ENCODE peak calls at places on chromosomes 7 and 10, in five cellular contexts. Y is GM12878, D is K562, B is HCT116, H is HepG2. I is an unnamed sample.

GRCh38 chr7:18566829-18567228 is 71.3 kb downstream of the HDAC9 start:
- DNase-seq in Y (peak; percentile 25), D (no peak), B (no peak), H (no peak), I (no peak)

GRCh38 chr10:34178756-34179155 is 636.3 kb downstream of the PARD3 start:
- DNase-seq in Y (no peak), D (no peak), B (no peak), H (no peak), I (no peak)

GRCh38 chr10:30368065-30368718 is 19.1 kb upstream of the MTPAP start:
- DNase-seq in Y (no peak), D (no peak), B (no peak), H (no peak), I (no peak)

GRCh38 chr10:69479737-69480412 is 28.6 kb downstream of the TSPAN15 start:
- DNase-seq in Y (no peak), D (no peak), B (no peak), H (no peak), I (no peak)

GRCh38 chr7:128946936-128947830 is 9.5 kb downstream of the IRF5 start:
- DNase-seq in Y (no peak), D (peak; percentile 27), B (no peak), H (no peak), I (peak; percentile 43)

GRCh38 chr7:32869716-32870115 is 21.8 kb downstream of the KBTBD2 start:
- DNase-seq in Y (no peak), D (no peak), B (no peak), H (no peak), I (no peak)

GRCh38 chr7:21996641-21997040 is 50.9 kb upstream of the CDCA7L start:
- DNase-seq in Y (no peak), D (no peak), B (no peak), H (no peak), I (no peak)

GRCh38 chr7:79217468-79217867 is 236.0 kb downstream of the MAGI2 start:
- DNase-seq in Y (no peak), D (no peak), B (no peak), H (peak; percentile 56), I (no peak)

GRCh38 chr10:47425813-47426419 is 41.8 kb upstream of the ZNF488 start:
- DNase-seq in Y (no peak), D (no peak), B (no peak), H (no peak), I (no peak)

GRCh38 chr7:131945313-131945831 is 388.9 kb upstream of the PODXL start:
- DNase-seq in Y (no peak), D (peak; percentile 89), B (peak; percentile 15), H (peak; percentile 9), I (peak; percentile 93)

GRCh38 chr7:98178321-98178720 is 32.9 kb upstream of the BHLHA15 start:
- DNase-seq in Y (no peak), D (no peak), B (no peak), H (no peak), I (no peak)

GRCh38 chr10:5927306-5927705 is 37.3 kb downstream of the FBH1 start:
- DNase-seq in Y (no peak), D (no peak), B (no peak), H (no peak), I (no peak)

GRCh38 chr10:10722422-10722821 is 295.2 kb upstream of the CELF2 start:
- DNase-seq in Y (no peak), D (no peak), B (no peak), H (no peak), I (no peak)

GRCh38 chr10:76149182-76149581 is 717.8 kb downstream of the LRMDA start:
- DNase-seq in Y (no peak), D (no peak), B (no peak), H (no peak), I (no peak)

GRCh38 chr7:94445696-94446194 is 51.0 kb downstream of the COL1A2 start:
- DNase-seq in Y (no peak), D (no peak), B (no peak), H (peak; percentile 72), I (no peak)

GRCh38 chr10:5533098-5533731 is 8.5 kb downstream of the CALML3 start:
- DNase-seq in Y (no peak), D (no peak), B (no peak), H (no peak), I (no peak)

GRCh38 chr10:48439581-48440041 is 133.1 kb downstream of the MAPK8 start:
- DNase-seq in Y (no peak), D (no peak), B (no peak), H (peak; percentile 65), I (no peak)

GRCh38 chr7:69599211-69599878 is 1.1 kb downstream of the AUTS2 start:
- DNase-seq in Y (no peak), D (no peak), B (no peak), H (no peak), I (peak; percentile 82)

GRCh38 chr10:93861825-93862224 is 32.0 kb upstream of the SLC35G1 start:
- DNase-seq in Y (no peak), D (no peak), B (no peak), H (no peak), I (no peak)

GRCh38 chr10:94963901-94964300 is 25.4 kb downstream of the CYP2C9 start:
- DNase-seq in Y (no peak), D (no peak), B (peak; percentile 46), H (peak; percentile 45), I (peak; percentile 7)

GRCh38 chr10:132538031-132538789 is 623 bp downstream of the INPP5A start:
- DNase-seq in Y (no peak), D (no peak), B (no peak), H (no peak), I (no peak)

GRCh38 chr10:63744060-63744941 is 223.1 kb downstream of the REEP3 start:
- DNase-seq in Y (no peak), D (no peak), B (no peak), H (no peak), I (no peak)

GRCh38 chr10:32189400-32190084 is 133.3 kb upstream of the KIF5B start:
- DNase-seq in Y (no peak), D (peak; percentile 29), B (peak; percentile 18), H (peak; percentile 75), I (no peak)

GRCh38 chr7:119197872-119198527 is 973.5 kb downstream of the ANKRD7 start:
- DNase-seq in Y (peak; percentile 0), D (no peak), B (peak; percentile 29), H (peak; percentile 41), I (peak; percentile 36)

GRCh38 chr7:1346533-1346805 is 112.8 kb downstream of the MICALL2 start:
- DNase-seq in Y (no peak), D (no peak), B (no peak), H (no peak), I (no peak)

GRCh38 chr7:126570845-126571244 is 681.9 kb downstream of the GRM8 start:
- DNase-seq in Y (no peak), D (no peak), B (no peak), H (no peak), I (no peak)

GRCh38 chr10:46227571-46228075 is 59.2 kb upstream of the ANTXRL start:
- DNase-seq in Y (no peak), D (no peak), B (no peak), H (no peak), I (no peak)

GRCh38 chr10:106213493-106213892 is 951.0 kb downstream of the SORCS1 start:
- DNase-seq in Y (no peak), D (no peak), B (no peak), H (no peak), I (no peak)
- H3K4me2 ChIP-seq in Y (no peak overlapping the region), D (no peak overlapping the region), B (no peak overlapping the region), H (no peak overlapping the region), I (no peak overlapping the region)

GRCh38 chr7:2732959-2733584 is 45.1 kb downstream of the AMZ1 start:
- DNase-seq in Y (no peak), D (peak; percentile 65), B (no peak), H (no peak), I (no peak)
- TF ChIP-seq ZBTB33 in Y (no peak), D (no peak), B (no peak), H (no peak), I (no peak)

DNA sequence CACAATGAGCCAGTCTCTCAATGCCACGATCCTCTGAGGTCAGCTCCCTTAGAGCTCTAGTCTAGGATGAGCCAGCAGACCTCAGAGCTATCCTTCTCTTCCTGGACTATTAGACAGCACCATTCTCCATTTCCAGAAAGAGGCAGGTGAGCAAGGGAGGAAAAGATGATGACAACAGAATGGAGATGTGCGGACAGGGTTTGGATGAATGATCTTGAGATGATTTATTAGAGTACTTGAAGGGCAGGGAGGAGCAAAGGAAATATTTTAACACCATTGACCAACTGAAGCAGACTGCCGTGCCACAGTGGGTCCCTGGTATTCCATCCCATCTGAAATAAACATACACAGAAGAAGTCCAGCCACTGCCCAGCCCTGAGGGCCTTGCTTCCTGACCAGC is 94.3 kb downstream of the CFAP58 start:
- DNase-seq in Y (no peak), D (no peak), B (no peak), H (no peak), I (no peak)
- H3K4me2 ChIP-seq in Y (no peak overlapping the region), D (no peak overlapping the region), B (no peak overlapping the region), H (no peak overlapping the region), I (no peak overlapping the region)

GRCh38 chr10:120593693-120594092 is 136.7 kb downstream of the PLPP4 start:
- DNase-seq in Y (no peak), D (no peak), B (no peak), H (no peak), I (no peak)
- TF ChIP-seq ZBTB33 in Y (no peak), D (no peak), B (no peak), H (no peak), I (no peak)

DNA sequence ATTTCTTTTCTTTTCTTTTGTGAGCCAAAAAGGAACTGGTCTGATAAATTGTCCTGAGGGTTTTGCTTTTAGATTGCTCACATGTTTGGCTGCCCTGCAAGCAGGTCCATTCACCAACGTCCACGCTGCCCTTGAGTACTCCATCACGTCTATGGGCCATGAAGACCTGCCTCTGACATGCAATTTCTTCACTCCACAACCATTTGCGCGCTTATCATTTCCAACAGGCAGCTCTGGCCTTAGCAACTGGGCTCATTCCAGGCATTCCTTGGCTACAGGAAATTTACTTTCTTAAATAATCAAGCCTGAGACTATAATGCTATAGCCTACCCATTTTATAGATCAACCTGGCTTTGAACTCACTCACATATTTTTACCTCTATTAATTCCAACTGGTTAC is 408.3 kb upstream of the C7orf33 start:
- DNase-seq in Y (no peak), D (no peak), B (no peak), H (no peak), I (no peak)
- H3K4me2 ChIP-seq in Y (no peak overlapping the region), D (no peak overlapping the region), B (no peak overlapping the region), H (no peak overlapping the region), I (no peak overlapping the region)

DNA sequence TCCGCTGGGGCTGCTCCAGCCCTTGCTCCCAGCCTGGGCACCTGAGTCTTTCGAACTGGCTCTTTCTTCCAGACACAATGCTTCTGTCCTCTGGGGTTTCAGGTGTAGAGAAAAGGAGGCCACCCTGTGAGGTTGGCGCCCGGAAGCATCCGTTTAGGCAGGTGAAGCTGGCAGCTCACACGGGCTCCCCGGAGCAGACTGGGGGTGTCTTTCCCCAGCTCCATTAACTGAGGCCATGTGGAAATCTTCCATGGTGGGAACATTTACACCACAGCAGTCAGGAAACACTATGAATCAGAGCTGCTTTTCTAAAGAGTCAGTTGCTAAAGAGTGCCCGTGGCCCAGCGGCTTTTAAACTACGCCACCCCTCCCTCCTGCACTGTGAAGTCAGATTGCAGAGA is 29.2 kb downstream of the PRKAG2 start:
- DNase-seq in Y (no peak), D (no peak), B (no peak), H (no peak), I (no peak)
- TF ChIP-seq ZBTB33 in Y (no peak), D (no peak), B (no peak), H (no peak), I (no peak)

GRCh38 chr7:140638311-140638791 is 2.3 kb downstream of the DENND2A start:
- DNase-seq in Y (no peak), D (no peak), B (no peak), H (no peak), I (no peak)
- H3K4me2 ChIP-seq in Y (no peak overlapping the region), D (no peak overlapping the region), B (no peak overlapping the region), H (no peak overlapping the region), I (no peak overlapping the region)

GRCh38 chr10:12709516-12709915 is 292.0 kb downstream of the CCDC3 start:
- DNase-seq in Y (no peak), D (no peak), B (no peak), H (no peak), I (no peak)
- TF ChIP-seq ZBTB33 in Y (no peak), D (no peak), B (no peak), H (no peak), I (no peak)

I was measured in SK-N-SH.